ENCODE peak calls at places on chromosomes 16 and 17, in five cellular contexts. C is spleen, N is tibial nerve, Q is thoracic aorta, V is IMR-90. M is an unnamed sample.

GRCh38 chr17:42016411-42016831 is 818 bp downstream of the DNAJC7 start:
- DNase-seq in C (peak; percentile 70), N (no peak), Q (no peak), V (peak; percentile 16), M (no peak)

GRCh38 chr17:82665891-82666290 is 17.6 kb upstream of the WDR45B start:
- DNase-seq in C (no peak), N (no peak), Q (no peak), V (no peak), M (no peak)

GRCh38 chr16:56415849-56416248 is 9.5 kb downstream of the AMFR start:
- DNase-seq in C (no peak), N (no peak), Q (no peak), V (no peak), M (no peak)

GRCh38 chr16:56245197-56245596 is 53.9 kb downstream of the GNAO1 start:
- DNase-seq in C (no peak), N (no peak), Q (no peak), V (peak; percentile 8), M (peak; percentile 40)

GRCh38 chr17:19288453-19288852 is 51.3 kb downstream of the EPN2 start:
- DNase-seq in C (peak; percentile 34), N (no peak), Q (no peak), V (no peak), M (no peak)

GRCh38 chr16:65895486-65895885 is 471.0 kb upstream of the CDH5 start:
- DNase-seq in C (no peak), N (no peak), Q (no peak), V (no peak), M (no peak)

GRCh38 chr16:10989494-10989893 is 45.1 kb downstream of the CLEC16A start:
- DNase-seq in C (no peak), N (no peak), Q (no peak), V (no peak), M (no peak)

GRCh38 chr16:84194470-84195200 is 3.7 kb downstream of the ADAD2 start:
- DNase-seq in C (no peak), N (no peak), Q (no peak), V (no peak), M (no peak)

GRCh38 chr17:60586288-60586974 is 13.6 kb upstream of the PPM1D start:
- DNase-seq in C (no peak), N (no peak), Q (no peak), V (peak; percentile 13), M (no peak)

GRCh38 chr17:43068570-43069367 is 43.7 kb downstream of the RND2 start:
- DNase-seq in C (no peak), N (no peak), Q (no peak), V (no peak), M (no peak)

GRCh38 chr16:1180772-1181714 is 28.1 kb downstream of the CACNA1H start:
- DNase-seq in C (no peak), N (no peak), Q (no peak), V (no peak), M (no peak)
- TF ChIP-seq CTCF in C (no peak), N (no peak), Q (no peak), V (peak; percentile 36), M (no peak)

GRCh38 chr17:2386400-2387085 is 14.3 kb downstream of the MNT start:
- DNase-seq in C (no peak), N (no peak), Q (no peak), V (no peak), M (no peak)

GRCh38 chr17:2388705-2389099 is 12.2 kb downstream of the MNT start:
- DNase-seq in C (no peak), N (no peak), Q (no peak), V (no peak), M (no peak)

GRCh38 chr17:2385240-2386202 is 15.3 kb downstream of the MNT start:
- DNase-seq in C (no peak), N (no peak), Q (no peak), V (no peak), M (no peak)

GRCh38 chr17:2388020-2388704 is 12.7 kb downstream of the MNT start:
- DNase-seq in C (no peak), N (no peak), Q (no peak), V (no peak), M (no peak)

GRCh38 chr17:2387086-2388019 is 13.5 kb downstream of the MNT start:
- DNase-seq in C (no peak), N (no peak), Q (no peak), V (no peak), M (no peak)
- H3K4me1 ChIP-seq in C (peaks cover 24% of the 10 kb centered on the region), N (peaks cover 67% of the 10 kb centered on the region), Q (peaks cover 15% of the 10 kb centered on the region), V (peaks cover 9% of the 10 kb centered on the region), M (no peaks in the 10 kb centered on the region)

GRCh38 chr17:2982854-2983636 is 80.4 kb downstream of the OR1D5 start:
- DNase-seq in C (peak; percentile 68), N (no peak), Q (peak; percentile 29), V (peak; percentile 89), M (no peak)

GRCh38 chr17:2981325-2981724 is 82.1 kb downstream of the OR1D5 start:
- DNase-seq in C (peak; percentile 42), N (no peak), Q (no peak), V (no peak), M (no peak)

GRCh38 chr17:2990396-2990795 is 73.0 kb downstream of the OR1D5 start:
- DNase-seq in C (peak; percentile 45), N (no peak), Q (no peak), V (no peak), M (no peak)

GRCh38 chr17:2989855-2990254 is 73.6 kb downstream of the OR1D5 start:
- DNase-seq in C (no peak), N (no peak), Q (no peak), V (no peak), M (no peak)

DNA sequence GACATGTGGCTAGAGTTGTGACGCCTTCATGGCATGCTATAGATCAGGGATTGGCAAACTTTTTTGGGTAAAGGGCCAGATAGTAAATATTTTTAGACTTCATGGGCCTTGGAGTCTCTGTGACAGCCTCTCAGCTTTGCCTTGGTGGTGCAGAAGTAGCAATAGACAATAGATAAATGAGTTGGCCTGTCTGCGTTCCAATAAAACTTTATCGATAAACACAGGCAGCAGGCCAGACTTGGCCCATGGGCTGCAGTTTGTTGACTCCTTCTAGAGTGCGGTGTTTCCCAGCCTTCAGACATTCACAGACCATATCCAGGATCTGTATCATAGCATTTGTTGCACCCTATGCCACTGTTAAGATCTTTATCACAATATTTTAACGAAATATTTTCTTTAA is 76.5 kb downstream of the OR1D5 start:
- DNase-seq in C (no peak), N (no peak), Q (no peak), V (no peak), M (no peak)
- TF ChIP-seq CTCF in C (no peak), N (no peak), Q (no peak), V (no peak), M (no peak)

DNA sequence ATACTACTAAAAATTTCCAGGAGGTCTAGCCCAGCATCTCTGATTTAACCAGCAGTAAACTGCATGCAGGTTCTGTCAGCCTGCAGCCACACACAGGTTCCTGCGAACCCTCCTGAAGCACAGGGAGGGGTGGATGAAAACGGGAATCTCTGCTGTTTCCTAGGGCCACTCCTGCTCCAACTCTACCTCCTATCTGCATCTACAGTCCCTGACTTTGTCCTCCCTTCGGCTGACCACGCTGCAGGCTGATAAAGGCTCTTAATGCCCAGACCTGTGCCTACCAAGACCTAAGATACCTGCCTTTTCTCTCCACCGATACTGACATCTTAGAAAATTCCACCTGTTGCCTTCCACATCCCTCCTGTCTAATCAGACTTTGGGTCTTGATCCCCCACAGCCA is 50.2 kb downstream of the CYTH1 start:
- DNase-seq in C (no peak), N (no peak), Q (no peak), V (no peak), M (no peak)
- H3K4me1 ChIP-seq in C (peaks cover 31% of the 10 kb centered on the region), N (peaks cover 35% of the 10 kb centered on the region), Q (peaks cover 22% of the 10 kb centered on the region), V (peaks cover 10% of the 10 kb centered on the region), M (peaks cover 8% of the 10 kb centered on the region)

M was measured in foreskin keratinocyte.